ENCODE peak calls at places on chromosomes 13 and 19, in four cellular contexts. G, L, J and F are unnamed samples.

GRCh38 chr13:37369618-37370017 is 228.9 kb downstream of the POSTN start:
- DNase-seq in G (no peak), L (peak; percentile 63), J (no peak), F (no peak)

GRCh38 chr19:30712428-30713151 is 340.4 kb downstream of the ZNF536 start:
- DNase-seq in L (no peak), J (no peak), G (no peak), F (no peak)

GRCh38 chr19:51422053-51422448 is 4.6 kb upstream of the SIGLEC10 start:
- DNase-seq in G (peak; percentile 90), L (peak; percentile 63), J (peak; percentile 51), F (peak; percentile 80)

GRCh38 chr13:25249001-25249543 is 38.2 kb downstream of the MTMR6 start:
- DNase-seq in J (peak; percentile 61), L (peak; percentile 45), G (no peak), F (no peak)

GRCh38 chr13:98348476-98348875 is 171.4 kb upstream of the RNF113B start:
- DNase-seq in G (no peak), J (no peak), L (no peak), F (no peak)

GRCh38 chr13:94343243-94343585 is 136.3 kb downstream of the DCT start:
- DNase-seq in L (peak; percentile 18), G (no peak), J (no peak), F (no peak)

GRCh38 chr13:19069684-19070397 is 111.8 kb downstream of the TUBA3C start:
- DNase-seq in J (no peak), G (no peak), L (no peak), F (no peak)

GRCh38 chr19:8513687-8514504 is at the start of gene ZNF414:
- DNase-seq in G (peak; percentile 98), J (peak; percentile 90), L (peak; percentile 99), F (peak; percentile 96)

GRCh38 chr19:38482496-38482895 is 49.0 kb downstream of the RYR1 start:
- DNase-seq in L (no peak), J (no peak), G (no peak), F (no peak)

GRCh38 chr19:38264486-38265212 is at the start of gene SPINT2:
- DNase-seq in G (peak; percentile 58), J (no peak), L (no peak), F (no peak)

GRCh38 chr19:5823579-5824281 is 15.8 kb downstream of the FUT6 start:
- DNase-seq in L (peak; percentile 10), G (no peak), J (no peak), F (no peak)

GRCh38 chr19:4082172-4082571 is 15.5 kb upstream of the ZBTB7A start:
- DNase-seq in G (no peak), J (no peak), L (no peak), F (no peak)

GRCh38 chr13:109162248-109163051 is 533.0 kb downstream of the MYO16 start:
- DNase-seq in L (no peak), G (no peak), J (no peak), F (no peak)

GRCh38 chr13:44622701-44623100 is 46.6 kb upstream of the TSC22D1 start:
- DNase-seq in L (no peak), J (no peak), G (no peak), F (no peak)

GRCh38 chr19:30155529-30156200 is 213.6 kb downstream of the URI1 start:
- DNase-seq in J (no peak), L (no peak), G (no peak), F (peak; percentile 76)

GRCh38 chr19:17109300-17109699 is 33.7 kb downstream of the MYO9B start:
- DNase-seq in G (no peak), J (no peak), L (no peak), F (no peak)

GRCh38 chr13:111160648-111161047 is 45.5 kb downstream of the ARHGEF7 start:
- DNase-seq in L (no peak), G (no peak), J (no peak), F (no peak)

GRCh38 chr13:50126378-50127016 is 111.3 kb downstream of the KCNRG start:
- DNase-seq in L (peak; percentile 30), G (no peak), J (no peak), F (no peak)

GRCh38 chr13:21638319-21639282 is 32.3 kb upstream of the FGF9 start:
- DNase-seq in J (no peak), G (no peak), L (peak; percentile 16), F (no peak)

GRCh38 chr19:41089955-41090354 is 1.7 kb downstream of the CYP2A13 start:
- DNase-seq in J (no peak), G (no peak), L (no peak), F (no peak)

GRCh38 chr19:6495947-6496346 is 6.2 kb downstream of the TUBB4A start:
- DNase-seq in G (no peak), J (no peak), L (no peak), F (no peak)

GRCh38 chr13:107457686-107458085 is 757.6 kb downstream of the LIG4 start:
- DNase-seq in G (no peak), J (no peak), L (no peak), F (no peak)

GRCh38 chr19:52206481-52206880 is 16.6 kb downstream of the PPP2R1A start:
- DNase-seq in J (no peak), L (no peak), G (peak; percentile 64), F (no peak)

GRCh38 chr19:6032381-6032780 is 54.4 kb upstream of the RANBP3 start:
- DNase-seq in L (peak; percentile 13), J (no peak), G (peak; percentile 3), F (no peak)

GRCh38 chr13:21980049-21980448 is 309.2 kb downstream of the FGF9 start:
- DNase-seq in G (no peak), L (no peak), J (no peak), F (no peak)

GRCh38 chr13:35851238-35851814 is 279.9 kb downstream of the DCLK1 start:
- DNase-seq in L (no peak), G (no peak), J (peak; percentile 30), F (no peak)

GRCh38 chr13:65965496-65965895 is 1264.6 kb downstream of the PCDH9 start:
- DNase-seq in G (no peak), J (no peak), L (peak; percentile 76), F (no peak)